ENCODE peak calls at places on chromosomes 7 and 10, in four cellular contexts. D, Q, R and B are unnamed samples.

GRCh38 chr10:69405221-69405620 is 11.5 kb downstream of the TACR2 start:
- DNase-seq in D (no peak), Q (no peak), R (no peak), B (no peak)

GRCh38 chr7:144517762-144518161 is 114.3 kb upstream of the NOBOX start:
- DNase-seq in D (no peak), Q (no peak), R (no peak), B (no peak)

GRCh38 chr7:151459726-151460473 is 20.0 kb upstream of the CRYGN start:
- DNase-seq in D (peak), Q (peak), R (no peak), B (peak)

GRCh38 chr7:116698930-116699722 is 27.1 kb downstream of the MET start:
- DNase-seq in D (no peak), Q (no peak), R (no peak), B (no peak)

GRCh38 chr7:99601656-99602310 is 3.7 kb downstream of the TMEM225B start:
- DNase-seq in D (no peak), Q (no peak), R (no peak), B (no peak)

GRCh38 chr10:89552213-89552612 is 16.8 kb upstream of the SLC16A12 start:
- DNase-seq in D (no peak), Q (no peak), R (no peak), B (peak)

GRCh38 chr7:28939844-28940243 is 18.3 kb downstream of the TRIL start:
- DNase-seq in D (no peak), Q (no peak), R (no peak), B (peak)

GRCh38 chr10:125000366-125001312 is 58.7 kb downstream of the ZRANB1 start:
- DNase-seq in D (peak), Q (no peak), R (no peak), B (peak)

GRCh38 chr7:157670490-157671357 is 333.9 kb downstream of the DNAJB6 start:
- DNase-seq in D (peak), Q (no peak), R (no peak), B (no peak)

GRCh38 chr10:133002685-133003084 is 60.3 kb upstream of the CFAP46 start:
- DNase-seq in D (no peak), Q (no peak), R (no peak), B (no peak)

GRCh38 chr7:137351941-137352340 is 8.4 kb upstream of the PTN start:
- DNase-seq in D (no peak), Q (no peak), R (no peak), B (no peak)

GRCh38 chr7:26469188-26469587 is 177.5 kb downstream of the SNX10 start:
- DNase-seq in D (no peak), Q (no peak), R (no peak), B (no peak)

GRCh38 chr10:36366843-36367242 is 724.7 kb upstream of the FZD8 start:
- DNase-seq in D (no peak), Q (no peak), R (no peak), B (no peak)

GRCh38 chr7:130896898-130897514 is 163.0 kb upstream of the KLF14 start:
- DNase-seq in D (peak), Q (no peak), R (peak), B (peak)

GRCh38 chr7:36141850-36142249 is 11.2 kb upstream of the EEPD1 start:
- DNase-seq in D (no peak), Q (no peak), R (no peak), B (no peak)

GRCh38 chr7:84631913-84632312 is 437.3 kb upstream of the SEMA3A start:
- DNase-seq in D (no peak), Q (no peak), R (no peak), B (no peak)

GRCh38 chr7:41870505-41871138 is 167.7 kb upstream of the INHBA start:
- DNase-seq in D (no peak), Q (no peak), R (no peak), B (no peak)

GRCh38 chr10:30748152-30748845 is 118.7 kb upstream of the LYZL2 start:
- DNase-seq in D (no peak), Q (no peak), R (no peak), B (peak)

GRCh38 chr7:84274029-84274638 is 79.5 kb upstream of the SEMA3A start:
- DNase-seq in D (no peak), Q (no peak), R (no peak), B (peak)

DNA sequence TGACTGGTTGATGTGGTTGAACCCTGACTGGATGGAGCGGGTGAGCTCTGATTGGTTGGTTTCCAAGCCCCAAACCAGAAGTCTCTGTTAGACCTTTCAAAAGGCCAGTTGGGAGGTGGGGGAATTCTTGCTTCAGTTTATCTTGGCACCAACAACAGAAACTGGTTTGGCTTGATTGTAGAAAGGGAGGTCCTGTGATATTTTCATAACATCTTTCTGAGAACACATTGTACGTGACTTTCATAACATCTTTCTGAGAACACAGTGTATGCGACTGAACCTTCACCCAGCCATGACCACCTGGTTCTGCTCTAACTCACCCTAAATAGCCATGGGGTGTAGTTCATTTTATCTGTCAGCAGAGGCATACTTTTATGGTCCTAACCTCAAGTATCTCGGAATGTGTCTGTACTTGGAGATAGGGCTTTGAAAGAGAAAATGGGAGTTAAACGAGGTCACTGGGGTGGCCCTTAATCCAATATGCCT is 88.3 kb downstream of the GALNT17 start:
- DNase-seq in D (no peak), Q (no peak), R (peak), B (no peak)
- TF ChIP-seq EP300 in D (peak), Q (peak), R (no peak), B (no peak)

GRCh38 chr10:63264852-63265617 is 131.9 kb downstream of the NRBF2 start:
- DNase-seq in D (peak), Q (no peak), R (peak), B (peak)
- H3K4me3 ChIP-seq in D (peak), Q (peak), R (peak), B (peak)

DNA sequence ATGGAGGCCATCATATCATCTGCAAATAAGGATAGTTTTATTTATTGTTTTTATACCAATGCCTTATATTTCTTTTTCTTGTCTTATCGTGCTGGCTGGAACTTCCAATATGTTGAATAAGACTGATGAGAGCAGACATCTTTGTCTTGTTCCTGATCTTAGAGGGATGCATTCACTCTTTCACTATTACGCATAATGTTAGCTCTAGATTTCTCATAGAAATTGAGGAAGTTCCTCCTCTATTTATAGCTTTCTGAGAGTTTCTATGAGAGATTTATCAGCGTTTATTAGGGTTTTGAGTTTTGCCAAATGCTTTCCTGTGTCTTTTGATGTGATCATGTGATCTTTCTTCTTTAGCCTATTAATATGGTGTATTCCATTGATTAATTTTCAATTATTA is 49.3 kb downstream of the COL28A1 start:
- DNase-seq in D (no peak), Q (no peak), R (no peak), B (no peak)
- TF ChIP-seq EP300 in D (no peak), Q (no peak), R (no peak), B (no peak)

GRCh38 chr7:69062020-69062760 is 536.1 kb upstream of the AUTS2 start:
- DNase-seq in D (no peak), Q (no peak), R (no peak), B (no peak)
- H3K4me3 ChIP-seq in D (no peak), Q (no peak), R (no peak), B (no peak)